ENCODE peak calls at places on chromosome 1, in four cellular contexts. One of them, this sample, is unnamed.

GRCh38 chr1:154735801-154736163 is 127.8 kb upstream of the ADAR start:
- DNase-seq in ACHN: no peak
- DNase-seq in iPS-NIHi11: no peak
- DNase-seq in activated T-cell treated with anti-CD3 and anti-CD28 coated beads, Interleukin-2, amount 50 U/mL, for 1 hour: no peak
- DNase-seq in this sample: no peak

GRCh38 chr1:45913183-45913924 is 109.9 kb downstream of the MAST2 start:
- DNase-seq in ACHN: no peak
- DNase-seq in iPS-NIHi11: no peak
- DNase-seq in activated T-cell treated with anti-CD3 and anti-CD28 coated beads, Interleukin-2, amount 50 U/mL, for 1 hour: no peak
- DNase-seq in this sample: no peak

GRCh38 chr1:91779603-91780021 is 106.3 kb downstream of the TGFBR3 start:
- DNase-seq in ACHN: no peak
- DNase-seq in iPS-NIHi11: no peak
- DNase-seq in activated T-cell treated with anti-CD3 and anti-CD28 coated beads, Interleukin-2, amount 50 U/mL, for 1 hour: no peak
- DNase-seq in this sample: no peak

GRCh38 chr1:17438176-17438976 is 1.1 kb downstream of the RCC2 start:
- DNase-seq in activated T-cell treated with anti-CD3 and anti-CD28 coated beads, Interleukin-2, amount 50 U/mL, for 1 hour: peak
- DNase-seq in iPS-NIHi11: peak
- DNase-seq in ACHN: peak
- DNase-seq in this sample: peak

GRCh38 chr1:3943806-3944620 is 43.9 kb upstream of the C1orf174 start:
- DNase-seq in activated T-cell treated with anti-CD3 and anti-CD28 coated beads, Interleukin-2, amount 50 U/mL, for 1 hour: no peak
- DNase-seq in ACHN: no peak
- DNase-seq in iPS-NIHi11: no peak
- DNase-seq in this sample: no peak

GRCh38 chr1:75625795-75626194 is 14.9 kb upstream of the SLC44A5 start:
- DNase-seq in iPS-NIHi11: no peak
- DNase-seq in activated T-cell treated with anti-CD3 and anti-CD28 coated beads, Interleukin-2, amount 50 U/mL, for 1 hour: no peak
- DNase-seq in ACHN: no peak
- DNase-seq in this sample: no peak

GRCh38 chr1:174818951-174819350 is 180.8 kb upstream of the CACYBP start:
- DNase-seq in iPS-NIHi11: no peak
- DNase-seq in ACHN: peak
- DNase-seq in activated T-cell treated with anti-CD3 and anti-CD28 coated beads, Interleukin-2, amount 50 U/mL, for 1 hour: no peak
- DNase-seq in this sample: no peak

GRCh38 chr1:59986736-59987310 is 60.2 kb upstream of the CYP2J2 start:
- DNase-seq in iPS-NIHi11: no peak
- DNase-seq in activated T-cell treated with anti-CD3 and anti-CD28 coated beads, Interleukin-2, amount 50 U/mL, for 1 hour: no peak
- DNase-seq in ACHN: no peak
- DNase-seq in this sample: no peak